ENCODE peak calls at places on chromosomes 12 and 14, in six cellular contexts. Y is Calu3, H is dorsolateral prefrontal cortex, Z is IMR-90, J is tibial nerve, D is H1. O is an unnamed sample.

GRCh38 chr12:10960260-10960659 is 21.2 kb upstream of the TAS2R14 start:
- DNase-seq in Y (no peak), H (no peak), Z (no peak), J (no peak), D (no peak), O (no peak)

GRCh38 chr12:42094277-42094676 is 50.4 kb downstream of the GXYLT1 start:
- DNase-seq in Y (no peak), H (no peak), Z (peak; percentile 72), J (no peak), D (no peak), O (no peak)

GRCh38 chr12:1630827-1631591 is 2.0 kb downstream of the WNT5B start:
- DNase-seq in Y (no peak), H (no peak), Z (peak; percentile 77), J (peak; percentile 72), D (no peak), O (no peak)

GRCh38 chr12:112992541-112993398 is 14.5 kb downstream of the OAS2 start:
- DNase-seq in Y (peak; percentile 67), H (no peak), Z (peak; percentile 53), J (peak; percentile 45), D (peak; percentile 29), O (no peak)

GRCh38 chr12:129337413-129337812 is 484.1 kb downstream of the GLT1D1 start:
- DNase-seq in Y (no peak), H (no peak), Z (no peak), J (no peak), D (no peak), O (no peak)

GRCh38 chr12:121085842-121086353 is 46.8 kb upstream of the P2RX7 start:
- DNase-seq in Y (no peak), H (no peak), Z (no peak), J (no peak), D (no peak), O (no peak)

GRCh38 chr12:108896331-108896730 is 16.4 kb downstream of the DAO start:
- DNase-seq in Y (no peak), H (no peak), Z (no peak), J (no peak), D (no peak), O (no peak)

GRCh38 chr14:74569387-74569786 is 42.6 kb downstream of the LTBP2 start:
- DNase-seq in Y (no peak), H (no peak), Z (no peak), J (no peak), D (no peak), O (no peak)

GRCh38 chr12:55699471-55700055 is 8.1 kb downstream of the ITGA7 start:
- DNase-seq in Y (no peak), H (peak; percentile 26), Z (no peak), J (no peak), D (no peak), O (no peak)

GRCh38 chr12:12209675-12210074 is 57.2 kb downstream of the LRP6 start:
- DNase-seq in Y (no peak), H (no peak), Z (no peak), J (no peak), D (no peak), O (no peak)

GRCh38 chr12:30725739-30726138 is 29.0 kb downstream of the CAPRIN2 start:
- DNase-seq in Y (peak; percentile 3), H (no peak), Z (peak; percentile 84), J (no peak), D (no peak), O (no peak)

GRCh38 chr14:37903561-37904191 is 304.0 kb upstream of the SSTR1 start:
- DNase-seq in Y (peak; percentile 10), H (no peak), Z (peak; percentile 59), J (peak; percentile 42), D (no peak), O (no peak)

GRCh38 chr14:74293621-74294020 is 9.1 kb downstream of the ABCD4 start:
- DNase-seq in Y (no peak), H (no peak), Z (no peak), J (no peak), D (no peak), O (no peak)

GRCh38 chr12:104288635-104289258 is 14.8 kb upstream of the EID3 start:
- DNase-seq in Y (peak; percentile 89), H (peak; percentile 85), Z (peak; percentile 77), J (peak; percentile 61), D (peak; percentile 90), O (peak; percentile 84)

GRCh38 chr14:97458302-97459137 is 661.3 kb downstream of the VRK1 start:
- DNase-seq in Y (no peak), H (peak; percentile 54), Z (no peak), J (no peak), D (peak; percentile 23), O (peak; percentile 28)

GRCh38 chr14:43677581-43677980 is 829.5 kb downstream of the FSCB start:
- DNase-seq in Y (no peak), H (no peak), Z (no peak), J (no peak), D (no peak), O (no peak)

GRCh38 chr12:66776974-66777373 is 98.1 kb upstream of the GRIP1 start:
- DNase-seq in Y (no peak), H (no peak), Z (no peak), J (no peak), D (no peak), O (no peak)

GRCh38 chr12:115570271-115570777 is 707.2 kb downstream of the MED13L start:
- DNase-seq in Y (no peak), H (no peak), Z (peak; percentile 48), J (no peak), D (no peak), O (no peak)

GRCh38 chr14:86915416-86915815 is 1077.6 kb downstream of the GALC start:
- DNase-seq in Y (no peak), H (no peak), Z (peak; percentile 47), J (no peak), D (no peak), O (no peak)

GRCh38 chr14:104882325-104882973 is 17.4 kb downstream of the CEP170B start:
- DNase-seq in Y (peak; percentile 82), H (no peak), Z (no peak), J (no peak), D (peak; percentile 49), O (peak; percentile 40)

GRCh38 chr12:93336344-93336743 is 41.4 kb upstream of the NUDT4 start:
- DNase-seq in Y (peak; percentile 10), H (no peak), Z (peak; percentile 22), J (no peak), D (no peak), O (no peak)

GRCh38 chr12:101594700-101595099 is at the start of gene MYBPC1:
- DNase-seq in Y (no peak), H (no peak), Z (no peak), J (no peak), D (no peak), O (no peak)

GRCh38 chr14:65167072-65167645 is 64.8 kb upstream of the MAX start:
- DNase-seq in Y (no peak), H (no peak), Z (no peak), J (no peak), D (no peak), O (no peak)

GRCh38 chr14:64971452-64971889 is 665 bp downstream of the RAB15 start:
- DNase-seq in Y (no peak), H (no peak), Z (no peak), J (no peak), D (no peak), O (no peak)

DNA sequence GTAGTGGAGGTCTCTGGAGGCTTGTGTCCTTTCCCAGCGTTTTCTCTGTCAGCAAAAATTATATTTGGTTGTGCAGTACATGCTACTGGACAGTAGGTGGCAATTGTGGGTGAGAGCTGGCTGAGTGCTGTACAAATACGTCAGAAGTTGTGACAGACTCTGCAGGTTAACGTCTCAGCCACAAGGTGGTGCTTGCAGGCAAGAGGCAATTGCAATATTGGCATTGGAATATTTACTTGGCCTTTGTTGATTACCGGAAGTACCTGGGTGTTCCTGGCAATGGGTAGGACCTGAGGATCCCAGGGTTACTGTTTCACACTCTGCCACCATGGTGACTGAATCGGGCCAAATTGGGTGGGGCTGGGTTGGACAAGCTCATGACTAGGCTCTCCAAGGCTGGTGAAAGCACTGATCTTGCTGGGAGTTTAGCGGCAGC is 333.9 kb upstream of the LMO3 start:
- DNase-seq in Y (peak; percentile 76), H (no peak), Z (peak; percentile 8), J (no peak), D (peak; percentile 61), O (peak; percentile 31)
- TF ChIP-seq CTCF in Y (peak; percentile 92), H (no peak), Z (peak; percentile 29), J (no peak), D (peak; percentile 99), O (peak; percentile 39)

GRCh38 chr12:14774074-14774943 is 29.0 kb downstream of the WBP11 start:
- DNase-seq in Y (peak; percentile 90), H (peak; percentile 95), Z (peak; percentile 94), J (peak; percentile 96), D (no peak), O (peak; percentile 96)
- TF ChIP-seq CTCF in Y (no peak), H (no peak), Z (no peak), J (no peak), D (no peak), O (no peak)

DNA sequence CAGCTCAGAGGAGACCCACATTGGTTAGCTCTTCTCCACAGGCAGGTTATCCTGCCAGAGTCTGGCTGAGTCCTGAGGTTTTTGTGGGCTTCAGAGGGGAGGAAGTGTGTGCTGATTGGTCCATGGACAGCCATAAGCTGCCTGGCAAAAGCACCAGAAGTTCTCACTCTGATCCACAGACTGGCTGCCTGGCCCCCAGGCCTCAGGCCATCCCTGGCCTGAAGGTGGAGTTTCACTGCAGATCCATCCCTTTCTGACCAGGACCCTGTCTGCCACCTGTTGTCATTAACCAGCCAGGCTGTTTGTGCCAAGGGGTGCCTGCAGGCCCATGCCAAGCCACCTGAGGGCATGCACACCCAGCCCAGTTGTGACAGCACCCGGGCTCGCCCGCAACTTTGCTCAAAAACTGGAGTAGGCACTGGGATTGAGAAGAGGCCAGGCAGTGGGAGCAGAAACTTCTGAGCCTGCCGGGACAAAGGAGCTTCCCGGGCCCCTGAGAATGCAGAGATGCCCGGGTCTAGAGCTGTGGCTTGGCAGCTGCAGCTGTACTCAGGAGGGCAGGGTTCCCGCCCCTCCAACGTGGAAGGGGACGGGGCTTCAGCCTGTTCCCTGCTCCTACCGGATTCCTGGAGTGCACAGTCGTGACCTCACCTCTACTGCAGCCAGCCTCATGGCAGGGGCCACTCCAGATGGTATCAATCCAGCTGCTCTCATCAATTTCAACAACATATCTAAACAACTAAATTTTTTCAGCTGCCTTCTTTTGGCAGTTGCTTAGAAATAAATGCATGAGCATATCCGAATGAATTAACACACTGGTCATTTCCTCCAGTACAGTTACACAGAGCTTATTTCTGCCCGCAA is 1277.3 kb downstream of the SLC16A7 start:
- DNase-seq in Y (no peak), H (no peak), Z (no peak), J (no peak), D (no peak), O (no peak)
- TF ChIP-seq CTCF in Y (no peak), H (no peak), Z (no peak), J (no peak), D (no peak), O (no peak)

DNA sequence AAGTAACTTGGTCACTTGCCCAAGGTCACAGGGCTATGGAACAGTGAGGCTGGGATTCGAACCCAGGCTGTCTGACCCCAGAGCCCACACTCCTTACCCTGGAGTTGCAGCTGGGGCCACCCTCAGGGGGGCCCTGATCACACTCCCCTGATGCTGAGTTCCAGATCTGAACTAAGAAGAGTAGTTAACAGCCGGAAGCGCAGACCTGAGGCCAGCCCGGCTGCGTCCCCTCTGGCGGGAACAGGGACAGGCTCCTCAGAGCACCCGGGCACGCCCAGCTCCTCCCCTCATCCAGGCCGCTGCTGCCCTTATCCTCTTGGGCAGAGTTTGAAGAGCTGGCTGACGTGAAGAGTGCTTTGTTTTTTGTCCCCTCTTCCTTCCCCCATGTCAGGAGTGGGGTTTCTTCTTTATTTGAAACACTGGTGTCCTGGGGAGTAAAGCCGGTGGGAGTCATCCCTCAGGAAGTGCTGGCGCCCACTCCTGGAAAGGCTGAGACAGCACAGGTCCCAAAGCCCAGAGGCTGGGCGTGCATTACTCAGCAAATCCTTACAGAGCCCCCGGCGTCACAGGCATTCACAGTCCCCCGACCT is 8.7 kb downstream of the PHB2 start:
- DNase-seq in Y (peak; percentile 77), H (no peak), Z (peak; percentile 77), J (no peak), D (no peak), O (peak; percentile 71)
- TF ChIP-seq CTCF in Y (peak; percentile 67), H (no peak), Z (peak; percentile 64), J (peak; percentile 47), D (peak; percentile 43), O (peak; percentile 16)

O was measured in pancreas.